ENCODE peak calls at places on chromosome 12, in six cellular contexts. F is A549, Z is HepG2, R is K562, P is endothelial cell of umbilical vein, A is GM12878. J is an unnamed sample.

GRCh38 chr12:12201274-12201758 is 65.5 kb downstream of the LRP6 start:
- DNase-seq in A (no peak), P (no peak), F (no peak), R (peak; percentile 38), Z (no peak), J (no peak)

GRCh38 chr12:25959069-25959961 is 833 bp downstream of the RASSF8 start:
- DNase-seq in A (no peak), Z (no peak), F (peak; percentile 46), P (peak; percentile 71), R (no peak), J (peak; percentile 81)

GRCh38 chr12:1348606-1349005 is 245.8 kb downstream of the FBXL14 start:
- DNase-seq in F (no peak), A (no peak), P (no peak), Z (no peak), R (no peak), J (no peak)

GRCh38 chr12:53561590-53561953 is 54.3 kb upstream of the NPFF start:
- DNase-seq in P (peak; percentile 93), R (no peak), A (no peak), Z (peak; percentile 56), F (peak; percentile 88), J (no peak)

GRCh38 chr12:54870048-54870447 is 15.7 kb downstream of the MUCL1 start:
- DNase-seq in Z (no peak), R (no peak), F (no peak), P (no peak), A (no peak), J (no peak)

GRCh38 chr12:4279120-4279690 is 5.6 kb downstream of the CCND2 start:
- DNase-seq in P (no peak), A (no peak), Z (no peak), F (no peak), R (no peak), J (no peak)

GRCh38 chr12:9702239-9702638 is 30.7 kb downstream of the CLECL1 start:
- DNase-seq in P (no peak), R (no peak), Z (no peak), F (no peak), A (no peak), J (no peak)

GRCh38 chr12:79725987-79726386 is 35.2 kb upstream of the PAWR start:
- DNase-seq in Z (no peak), F (no peak), P (no peak), R (no peak), A (no peak), J (no peak)

GRCh38 chr12:58309806-58310205 is 368.4 kb downstream of the ATP23 start:
- DNase-seq in F (no peak), A (no peak), Z (no peak), R (no peak), P (no peak), J (no peak)

GRCh38 chr12:47812797-47813490 is 6.8 kb downstream of the HDAC7 start:
- DNase-seq in R (peak; percentile 91), Z (peak; percentile 36), P (peak; percentile 87), A (peak; percentile 73), F (peak; percentile 74), J (peak; percentile 99)

GRCh38 chr12:2683283-2684025 is 111.3 kb upstream of the FKBP4 start:
- DNase-seq in R (no peak), A (no peak), P (no peak), Z (no peak), F (no peak), J (no peak)

GRCh38 chr12:54935235-54935951 is 49.2 kb downstream of the TESPA1 start:
- DNase-seq in P (peak; percentile 67), F (peak; percentile 84), Z (peak; percentile 2), A (peak; percentile 60), R (peak; percentile 75), J (peak; percentile 77)

GRCh38 chr12:4416276-4416675 is 29.3 kb downstream of the FGF6 start:
- DNase-seq in Z (no peak), F (no peak), A (no peak), P (no peak), R (no peak), J (no peak)

GRCh38 chr12:115763982-115764621 is 513.4 kb downstream of the MED13L start:
- DNase-seq in P (no peak), A (no peak), Z (peak; percentile 59), R (peak; percentile 17), F (peak; percentile 82), J (no peak)

GRCh38 chr12:77996670-77997069 is 166.0 kb downstream of the NAV3 start:
- DNase-seq in Z (no peak), R (no peak), P (no peak), F (no peak), A (no peak), J (no peak)

GRCh38 chr12:23415180-23415579 is 534.3 kb downstream of the SOX5 start:
- DNase-seq in F (no peak), Z (no peak), A (no peak), R (no peak), P (no peak), J (no peak)

GRCh38 chr12:65740873-65741600 is 83.2 kb upstream of the HMGA2 start:
- DNase-seq in R (peak; percentile 82), A (no peak), Z (peak; percentile 69), F (peak; percentile 84), P (peak; percentile 82), J (peak; percentile 90)

GRCh38 chr12:1594045-1594294 is 411 bp downstream of the FBXL14 start:
- DNase-seq in Z (no peak), F (peak; percentile 67), A (no peak), P (no peak), R (peak; percentile 60), J (peak; percentile 83)

GRCh38 chr12:57096099-57096572 is 7.2 kb downstream of the NAB2 start:
- DNase-seq in P (no peak), Z (no peak), R (peak; percentile 13), F (no peak), A (no peak), J (no peak)

GRCh38 chr12:109309441-109310246 is 560 bp upstream of the FOXN4 start:
- DNase-seq in A (no peak), Z (no peak), P (no peak), F (no peak), R (no peak), J (peak; percentile 78)

GRCh38 chr12:62898568-62898967 is 36.4 kb downstream of the PPM1H start:
- DNase-seq in P (no peak), Z (no peak), F (no peak), R (no peak), A (no peak), J (peak; percentile 20)

GRCh38 chr12:76694369-76694768 is 69.5 kb upstream of the ZDHHC17 start:
- DNase-seq in P (no peak), F (no peak), R (no peak), Z (no peak), A (no peak), J (no peak)

DNA sequence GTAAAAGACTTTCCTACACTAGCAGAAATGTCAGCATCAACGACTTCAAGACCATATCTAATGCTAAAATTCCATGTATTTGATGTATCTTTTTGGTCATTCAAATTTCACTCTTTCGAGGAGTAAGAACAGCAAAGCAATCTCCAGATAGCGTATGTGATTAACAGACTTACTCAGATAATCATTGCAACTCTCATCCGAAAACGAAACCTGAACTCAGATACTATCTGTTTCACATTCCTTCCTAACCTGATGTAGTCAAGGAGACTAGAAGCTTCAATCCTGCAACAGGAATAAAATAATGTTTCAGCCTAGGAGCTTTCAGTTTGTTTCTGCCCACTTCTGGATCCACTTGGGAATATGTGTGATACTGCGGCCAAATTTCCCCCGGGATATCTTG is 286.3 kb downstream of the NUAK1 start:
- DNase-seq in Z (no peak), R (no peak), A (no peak), F (no peak), P (no peak), J (no peak)
- TF ChIP-seq MAX in Z (no peak), R (no peak), A (no peak), F (no peak), P (no peak), J (no peak)

DNA sequence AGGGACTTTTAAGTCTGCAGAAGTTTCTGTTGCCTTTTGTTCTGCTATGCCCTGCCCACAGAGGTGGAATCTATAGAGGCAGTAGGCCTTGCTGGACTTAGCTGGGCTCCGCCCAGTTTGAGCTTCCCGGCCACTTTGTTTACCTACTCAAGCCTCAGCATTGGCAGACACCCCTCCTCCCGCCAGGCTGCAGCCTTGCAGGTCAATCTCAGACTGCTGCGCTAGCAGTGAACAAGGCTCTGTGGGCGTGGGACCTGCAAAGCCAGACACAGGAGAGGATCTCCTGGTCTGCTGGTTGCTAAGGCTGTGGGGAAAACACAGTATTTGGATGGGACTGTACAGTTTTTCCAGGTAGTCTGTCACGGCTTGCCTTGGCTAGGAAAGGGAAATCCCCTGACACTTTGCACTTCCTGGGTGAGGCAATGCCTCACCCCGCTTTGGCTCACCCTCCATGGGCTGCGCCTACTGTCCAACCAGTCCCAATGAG is 43.7 kb downstream of the CCDC59 start:
- DNase-seq in A (no peak), Z (peak; percentile 79), P (no peak), F (peak; percentile 22), R (no peak), J (no peak)
- TF ChIP-seq CTCF in A (no peak), Z (no peak), P (no peak), F (no peak), R (no peak), J (no peak)

GRCh38 chr12:123026094-123026853 is 45.8 kb downstream of the ARL6IP4 start:
- DNase-seq in F (no peak), R (no peak), P (no peak), A (no peak), Z (no peak), J (no peak)
- TF ChIP-seq MYC in F (no peak), R (no peak), P (no peak), A (no peak), Z (no peak), J (no peak)

GRCh38 chr12:123572391-123572790 is 12.0 kb upstream of the TMED2 start:
- DNase-seq in R (no peak), Z (no peak), F (no peak), P (no peak), A (no peak), J (no peak)

GRCh38 chr12:123580772-123581171 is 3.6 kb upstream of the TMED2 start:
- DNase-seq in P (no peak), F (no peak), R (no peak), Z (no peak), A (no peak), J (no peak)

GRCh38 chr12:123576611-123577010 is 7.7 kb upstream of the TMED2 start:
- DNase-seq in A (no peak), Z (no peak), R (no peak), P (no peak), F (no peak), J (no peak)

GRCh38 chr12:123573870-123574269 is 10.5 kb upstream of the TMED2 start:
- DNase-seq in P (no peak), F (no peak), Z (no peak), R (no peak), A (no peak), J (no peak)

GRCh38 chr12:123578243-123578642 is 6.1 kb upstream of the TMED2 start:
- DNase-seq in P (no peak), R (no peak), F (no peak), A (no peak), Z (no peak), J (no peak)
- TF ChIP-seq MAX in P (no peak), R (no peak), F (no peak), A (no peak), Z (no peak), J (no peak)

GRCh38 chr12:39777465-39777864 is 157.9 kb upstream of the ABCD2 start:
- DNase-seq in P (no peak), A (no peak), F (no peak), Z (no peak), R (no peak), J (no peak)
- TF ChIP-seq CTCF in P (no peak), A (no peak), F (no peak), Z (no peak), R (no peak), J (no peak)